ENCODE peak calls at places on chromosome 19, in ten cellular contexts. T, R, E, X, U, M, P, Y, D and C are unnamed samples.

GRCh38 chr19:46069841-46070341 is 29.1 kb upstream of the IGFL4 start:
- DNase-seq in E (no peak), U (peak; percentile 96), Y (no peak), D (no peak), T (no peak), M (no peak), X (no peak), P (peak; percentile 92), R (no peak), C (no peak)

GRCh38 chr19:17830567-17831418 is 9.5 kb upstream of the INSL3 start:
- DNase-seq in R (no peak), E (peak; percentile 72), T (no peak), X (peak; percentile 99), M (peak; percentile 58), Y (peak; percentile 48), D (peak; percentile 90), U (peak; percentile 81), P (peak; percentile 34), C (peak; percentile 58)

GRCh38 chr19:46791944-46792343 is 3.5 kb upstream of the SLC1A5 start:
- DNase-seq in M (no peak), Y (no peak), X (no peak), P (peak; percentile 69), E (no peak), R (no peak), T (no peak), U (no peak), D (no peak), C (no peak)

GRCh38 chr19:18939922-18940775 is 868 bp downstream of the HOMER3 start:
- DNase-seq in Y (no peak), R (no peak), P (peak; percentile 73), M (no peak), E (no peak), X (no peak), T (peak; percentile 82), U (no peak), D (peak; percentile 37), C (no peak)

GRCh38 chr19:17479325-17479791 is 9.0 kb downstream of the SLC27A1 start:
- DNase-seq in P (peak; percentile 83), T (no peak), R (no peak), U (peak; percentile 81), M (no peak), Y (no peak), X (no peak), D (no peak), E (no peak), C (no peak)

GRCh38 chr19:7069904-7070226 is 362 bp downstream of the ZNF557 start:
- DNase-seq in D (no peak), M (no peak), X (no peak), Y (no peak), U (no peak), E (no peak), T (no peak), P (no peak), R (no peak), C (no peak)

GRCh38 chr19:58357798-58358145 is 4.5 kb upstream of the A1BG start:
- DNase-seq in U (no peak), X (no peak), P (no peak), D (no peak), Y (no peak), M (no peak), R (no peak), E (no peak), T (no peak), C (no peak)

GRCh38 chr19:37594982-37595382 is 306 bp downstream of the ZNF540 start:
- DNase-seq in R (no peak), Y (no peak), X (peak; percentile 68), U (peak; percentile 54), D (peak; percentile 62), P (peak; percentile 58), E (no peak), M (peak; percentile 45), T (no peak), C (peak; percentile 44)

GRCh38 chr19:1363599-1363998 is 20.1 kb upstream of the NDUFS7 start:
- DNase-seq in P (no peak), E (no peak), X (no peak), Y (no peak), U (no peak), R (no peak), T (no peak), D (no peak), M (no peak), C (no peak)

GRCh38 chr19:14113762-14114414 is 3.7 kb downstream of the PRKACA start:
- DNase-seq in M (no peak), U (no peak), R (no peak), P (no peak), T (no peak), D (no peak), X (no peak), Y (no peak), E (no peak), C (no peak)

GRCh38 chr19:58559275-58560006 is 1.0 kb upstream of the UBE2M start:
- DNase-seq in Y (no peak), M (no peak), P (peak; percentile 93), T (peak; percentile 100), X (peak; percentile 92), R (no peak), E (no peak), D (peak; percentile 88), U (peak; percentile 85), C (no peak)

GRCh38 chr19:30923096-30923495 is 426.1 kb downstream of the TSHZ3 start:
- DNase-seq in Y (no peak), U (no peak), D (no peak), X (no peak), T (no peak), R (no peak), P (no peak), E (no peak), M (no peak), C (no peak)

GRCh38 chr19:49988433-49988832 is 27.5 kb upstream of the SIGLEC11 start:
- DNase-seq in P (peak; percentile 61), D (no peak), Y (no peak), R (no peak), M (no peak), T (no peak), E (no peak), X (no peak), U (peak; percentile 55), C (no peak)

GRCh38 chr19:13796301-13797057 is 1.2 kb downstream of the ZSWIM4 start:
- DNase-seq in E (no peak), D (peak; percentile 53), U (peak; percentile 88), P (peak; percentile 98), T (no peak), R (no peak), X (no peak), M (no peak), Y (no peak), C (no peak)

GRCh38 chr19:10230155-10230903 is 802 bp downstream of the S1PR2 start:
- DNase-seq in Y (no peak), E (peak; percentile 33), R (no peak), M (no peak), U (no peak), T (peak; percentile 60), P (peak; percentile 37), D (peak; percentile 40), X (peak; percentile 58), C (no peak)